ENCODE peak calls at places on chromosome 20, in five cellular contexts. One of them, this sample, is unnamed.

GRCh38 chr20:916125-916799 is at the start of gene ANGPT4:
- DNase-seq in AG04450: no peak
- DNase-seq in stimulated activated CD4-positive, alpha-beta T cell treated with anti-CD3 and anti-CD28 coated beads, Interleukin-2, amount 100 ng/mL, for 48 hours: no peak
- DNase-seq in cerebellar cortex: no peak
- DNase-seq in B cell: no peak
- DNase-seq in this sample: no peak

GRCh38 chr20:31924561-31924960 is 27.3 kb downstream of the PDRG1 start:
- DNase-seq in B cell: no peak
- DNase-seq in cerebellar cortex: no peak
- DNase-seq in stimulated activated CD4-positive, alpha-beta T cell treated with anti-CD3 and anti-CD28 coated beads, Interleukin-2, amount 100 ng/mL, for 48 hours: no peak
- DNase-seq in AG04450: no peak
- DNase-seq in this sample: no peak

GRCh38 chr20:32021091-32021490 is 10.9 kb downstream of the CCM2L start:
- DNase-seq in cerebellar cortex: peak
- DNase-seq in stimulated activated CD4-positive, alpha-beta T cell treated with anti-CD3 and anti-CD28 coated beads, Interleukin-2, amount 100 ng/mL, for 48 hours: no peak
- DNase-seq in AG04450: no peak
- DNase-seq in B cell: no peak
- DNase-seq in this sample: no peak

GRCh38 chr20:35454881-35455609 is at the start of gene CEP250:
- DNase-seq in B cell: peak
- DNase-seq in AG04450: peak
- DNase-seq in cerebellar cortex: peak
- DNase-seq in stimulated activated CD4-positive, alpha-beta T cell treated with anti-CD3 and anti-CD28 coated beads, Interleukin-2, amount 100 ng/mL, for 48 hours: peak
- DNase-seq in this sample: no peak

GRCh38 chr20:48703511-48704219 is 124.1 kb downstream of the PREX1 start:
- DNase-seq in cerebellar cortex: no peak
- DNase-seq in B cell: no peak
- DNase-seq in AG04450: no peak
- DNase-seq in stimulated activated CD4-positive, alpha-beta T cell treated with anti-CD3 and anti-CD28 coated beads, Interleukin-2, amount 100 ng/mL, for 48 hours: no peak
- DNase-seq in this sample: no peak

GRCh38 chr20:18679020-18679419 is 91.2 kb downstream of the DTD1 start:
- DNase-seq in AG04450: no peak
- DNase-seq in stimulated activated CD4-positive, alpha-beta T cell treated with anti-CD3 and anti-CD28 coated beads, Interleukin-2, amount 100 ng/mL, for 48 hours: no peak
- DNase-seq in B cell: no peak
- DNase-seq in cerebellar cortex: no peak
- DNase-seq in this sample: no peak

GRCh38 chr20:10540636-10541493 is 105.8 kb downstream of the SLX4IP start:
- DNase-seq in AG04450: no peak
- DNase-seq in stimulated activated CD4-positive, alpha-beta T cell treated with anti-CD3 and anti-CD28 coated beads, Interleukin-2, amount 100 ng/mL, for 48 hours: no peak
- DNase-seq in B cell: no peak
- DNase-seq in cerebellar cortex: no peak
- DNase-seq in this sample: peak

GRCh38 chr20:3705491-3705969 is 6.9 kb downstream of the SIGLEC1 start:
- DNase-seq in AG04450: no peak
- DNase-seq in stimulated activated CD4-positive, alpha-beta T cell treated with anti-CD3 and anti-CD28 coated beads, Interleukin-2, amount 100 ng/mL, for 48 hours: no peak
- DNase-seq in B cell: no peak
- DNase-seq in cerebellar cortex: no peak
- DNase-seq in this sample: no peak

GRCh38 chr20:7843613-7844012 is 96.6 kb downstream of the HAO1 start:
- DNase-seq in stimulated activated CD4-positive, alpha-beta T cell treated with anti-CD3 and anti-CD28 coated beads, Interleukin-2, amount 100 ng/mL, for 48 hours: no peak
- DNase-seq in cerebellar cortex: no peak
- DNase-seq in B cell: no peak
- DNase-seq in AG04450: peak
- DNase-seq in this sample: no peak

GRCh38 chr20:22379472-22379871 is 204.9 kb downstream of the FOXA2 start:
- DNase-seq in B cell: no peak
- DNase-seq in AG04450: no peak
- DNase-seq in cerebellar cortex: no peak
- DNase-seq in stimulated activated CD4-positive, alpha-beta T cell treated with anti-CD3 and anti-CD28 coated beads, Interleukin-2, amount 100 ng/mL, for 48 hours: no peak
- DNase-seq in this sample: no peak

GRCh38 chr20:59000326-59000725 is 6.7 kb downstream of the CTSZ start:
- DNase-seq in AG04450: no peak
- DNase-seq in stimulated activated CD4-positive, alpha-beta T cell treated with anti-CD3 and anti-CD28 coated beads, Interleukin-2, amount 100 ng/mL, for 48 hours: no peak
- DNase-seq in cerebellar cortex: no peak
- DNase-seq in B cell: peak
- DNase-seq in this sample: no peak

GRCh38 chr20:47360489-47361267 is 4.2 kb upstream of the ZMYND8 start:
- DNase-seq in stimulated activated CD4-positive, alpha-beta T cell treated with anti-CD3 and anti-CD28 coated beads, Interleukin-2, amount 100 ng/mL, for 48 hours: no peak
- DNase-seq in cerebellar cortex: peak
- DNase-seq in B cell: peak
- DNase-seq in AG04450: peak
- DNase-seq in this sample: peak

GRCh38 chr20:50003253-50003656 is 20.5 kb downstream of the SNAI1 start:
- DNase-seq in B cell: no peak
- DNase-seq in cerebellar cortex: no peak
- DNase-seq in AG04450: peak
- DNase-seq in stimulated activated CD4-positive, alpha-beta T cell treated with anti-CD3 and anti-CD28 coated beads, Interleukin-2, amount 100 ng/mL, for 48 hours: no peak
- DNase-seq in this sample: no peak

GRCh38 chr20:39523405-39523804 is 561.3 kb downstream of the DHX35 start:
- DNase-seq in B cell: no peak
- DNase-seq in stimulated activated CD4-positive, alpha-beta T cell treated with anti-CD3 and anti-CD28 coated beads, Interleukin-2, amount 100 ng/mL, for 48 hours: no peak
- DNase-seq in AG04450: no peak
- DNase-seq in cerebellar cortex: no peak
- DNase-seq in this sample: no peak

GRCh38 chr20:5180933-5181332 is 54.1 kb downstream of the CDS2 start:
- DNase-seq in cerebellar cortex: no peak
- DNase-seq in AG04450: no peak
- DNase-seq in stimulated activated CD4-positive, alpha-beta T cell treated with anti-CD3 and anti-CD28 coated beads, Interleukin-2, amount 100 ng/mL, for 48 hours: no peak
- DNase-seq in B cell: no peak
- DNase-seq in this sample: no peak

GRCh38 chr20:51423810-51424209 is 118.7 kb downstream of the NFATC2 start:
- DNase-seq in cerebellar cortex: no peak
- DNase-seq in AG04450: no peak
- DNase-seq in stimulated activated CD4-positive, alpha-beta T cell treated with anti-CD3 and anti-CD28 coated beads, Interleukin-2, amount 100 ng/mL, for 48 hours: no peak
- DNase-seq in B cell: no peak
- DNase-seq in this sample: no peak

GRCh38 chr20:45934046-45934586 is 367 bp upstream of the PCIF1 start:
- DNase-seq in cerebellar cortex: peak
- DNase-seq in stimulated activated CD4-positive, alpha-beta T cell treated with anti-CD3 and anti-CD28 coated beads, Interleukin-2, amount 100 ng/mL, for 48 hours: peak
- DNase-seq in B cell: peak
- DNase-seq in AG04450: no peak
- DNase-seq in this sample: no peak

GRCh38 chr20:41365785-41366545 is 653 bp downstream of the EMILIN3 start:
- DNase-seq in B cell: no peak
- DNase-seq in AG04450: no peak
- DNase-seq in cerebellar cortex: no peak
- DNase-seq in stimulated activated CD4-positive, alpha-beta T cell treated with anti-CD3 and anti-CD28 coated beads, Interleukin-2, amount 100 ng/mL, for 48 hours: no peak
- DNase-seq in this sample: no peak

GRCh38 chr20:16271450-16271849 is 301.8 kb downstream of the KIF16B start:
- DNase-seq in cerebellar cortex: no peak
- DNase-seq in B cell: no peak
- DNase-seq in stimulated activated CD4-positive, alpha-beta T cell treated with anti-CD3 and anti-CD28 coated beads, Interleukin-2, amount 100 ng/mL, for 48 hours: no peak
- DNase-seq in AG04450: no peak
- DNase-seq in this sample: no peak

GRCh38 chr20:63005862-63006564 is 751 bp downstream of the BHLHE23 start:
- DNase-seq in cerebellar cortex: no peak
- DNase-seq in AG04450: no peak
- DNase-seq in B cell: no peak
- DNase-seq in stimulated activated CD4-positive, alpha-beta T cell treated with anti-CD3 and anti-CD28 coated beads, Interleukin-2, amount 100 ng/mL, for 48 hours: no peak
- DNase-seq in this sample: no peak

GRCh38 chr20:31682352-31682751 is 40.3 kb downstream of the BCL2L1 start:
- DNase-seq in cerebellar cortex: no peak
- DNase-seq in stimulated activated CD4-positive, alpha-beta T cell treated with anti-CD3 and anti-CD28 coated beads, Interleukin-2, amount 100 ng/mL, for 48 hours: no peak
- DNase-seq in AG04450: no peak
- DNase-seq in B cell: no peak
- DNase-seq in this sample: no peak

GRCh38 chr20:51514252-51514651 is 28.3 kb downstream of the NFATC2 start:
- DNase-seq in B cell: no peak
- DNase-seq in cerebellar cortex: no peak
- DNase-seq in stimulated activated CD4-positive, alpha-beta T cell treated with anti-CD3 and anti-CD28 coated beads, Interleukin-2, amount 100 ng/mL, for 48 hours: no peak
- DNase-seq in AG04450: no peak
- DNase-seq in this sample: no peak

GRCh38 chr20:62472343-62473199 is 3.2 kb downstream of the GATA5 start:
- DNase-seq in cerebellar cortex: no peak
- DNase-seq in B cell: no peak
- DNase-seq in stimulated activated CD4-positive, alpha-beta T cell treated with anti-CD3 and anti-CD28 coated beads, Interleukin-2, amount 100 ng/mL, for 48 hours: no peak
- DNase-seq in AG04450: no peak
- DNase-seq in this sample: no peak

GRCh38 chr20:62232194-62232593 is 6.1 kb upstream of the OSBPL2 start:
- DNase-seq in AG04450: no peak
- DNase-seq in cerebellar cortex: no peak
- DNase-seq in B cell: no peak
- DNase-seq in stimulated activated CD4-positive, alpha-beta T cell treated with anti-CD3 and anti-CD28 coated beads, Interleukin-2, amount 100 ng/mL, for 48 hours: no peak
- DNase-seq in this sample: no peak

GRCh38 chr20:19952392-19952791 is 64.8 kb upstream of the NAA20 start:
- DNase-seq in stimulated activated CD4-positive, alpha-beta T cell treated with anti-CD3 and anti-CD28 coated beads, Interleukin-2, amount 100 ng/mL, for 48 hours: no peak
- DNase-seq in B cell: no peak
- DNase-seq in cerebellar cortex: no peak
- DNase-seq in AG04450: no peak
- DNase-seq in this sample: no peak

GRCh38 chr20:37469531-37469930 is 51.5 kb upstream of the NNAT start:
- DNase-seq in cerebellar cortex: no peak
- DNase-seq in stimulated activated CD4-positive, alpha-beta T cell treated with anti-CD3 and anti-CD28 coated beads, Interleukin-2, amount 100 ng/mL, for 48 hours: no peak
- DNase-seq in AG04450: no peak
- DNase-seq in B cell: no peak
- DNase-seq in this sample: no peak

GRCh38 chr20:51444472-51444871 is 98.0 kb downstream of the NFATC2 start:
- DNase-seq in AG04450: no peak
- DNase-seq in stimulated activated CD4-positive, alpha-beta T cell treated with anti-CD3 and anti-CD28 coated beads, Interleukin-2, amount 100 ng/mL, for 48 hours: no peak
- DNase-seq in cerebellar cortex: peak
- DNase-seq in B cell: no peak
- DNase-seq in this sample: no peak

GRCh38 chr20:21342656-21343345 is 39.7 kb downstream of the XRN2 start:
- DNase-seq in AG04450: peak
- DNase-seq in cerebellar cortex: no peak
- DNase-seq in stimulated activated CD4-positive, alpha-beta T cell treated with anti-CD3 and anti-CD28 coated beads, Interleukin-2, amount 100 ng/mL, for 48 hours: no peak
- DNase-seq in B cell: no peak
- DNase-seq in this sample: no peak

GRCh38 chr20:35621560-35621946 is 5.9 kb downstream of the SPAG4 start:
- DNase-seq in stimulated activated CD4-positive, alpha-beta T cell treated with anti-CD3 and anti-CD28 coated beads, Interleukin-2, amount 100 ng/mL, for 48 hours: no peak
- DNase-seq in cerebellar cortex: peak
- DNase-seq in AG04450: no peak
- DNase-seq in B cell: no peak
- DNase-seq in this sample: no peak

GRCh38 chr20:58692579-58693225 is at the start of gene NPEPL1:
- DNase-seq in cerebellar cortex: no peak
- DNase-seq in stimulated activated CD4-positive, alpha-beta T cell treated with anti-CD3 and anti-CD28 coated beads, Interleukin-2, amount 100 ng/mL, for 48 hours: peak
- DNase-seq in AG04450: no peak
- DNase-seq in B cell: peak
- DNase-seq in this sample: no peak

GRCh38 chr20:64265201-64265600 is 9.7 kb downstream of the PCMTD2 start:
- DNase-seq in B cell: no peak
- DNase-seq in AG04450: no peak
- DNase-seq in stimulated activated CD4-positive, alpha-beta T cell treated with anti-CD3 and anti-CD28 coated beads, Interleukin-2, amount 100 ng/mL, for 48 hours: no peak
- DNase-seq in cerebellar cortex: no peak
- DNase-seq in this sample: no peak

GRCh38 chr20:4151991-4152695 is 136.8 kb upstream of the RNF24 start:
- DNase-seq in AG04450: no peak
- DNase-seq in B cell: no peak
- DNase-seq in cerebellar cortex: no peak
- DNase-seq in stimulated activated CD4-positive, alpha-beta T cell treated with anti-CD3 and anti-CD28 coated beads, Interleukin-2, amount 100 ng/mL, for 48 hours: no peak
- DNase-seq in this sample: no peak

This sample was measured in glomerular endothelial cell.